ENCODE peak calls at places on chromosomes 16 and 17, in seven cellular contexts. R is IMR-90, P is tibial nerve, A is H1, K is H54, D is body of pancreas, O is HCT116. F is an unnamed sample.

GRCh38 chr16:322476-323143 is 29.9 kb downstream of the AXIN1 start:
- DNase-seq in R (no peak), P (no peak), A (no peak), K (no peak), D (no peak), O (no peak), F (no peak)

GRCh38 chr16:46947900-46948547 is 25.4 kb downstream of the DNAJA2 start:
- DNase-seq in R (peak), P (no peak), A (no peak), K (no peak), D (no peak), O (peak), F (peak)

GRCh38 chr17:27572665-27573064 is 58.3 kb upstream of the LGALS9 start:
- DNase-seq in R (peak), P (no peak), A (no peak), K (no peak), D (no peak), O (no peak), F (peak)

GRCh38 chr17:37744961-37745800 is at the start of gene HNF1B:
- DNase-seq in R (no peak), P (no peak), A (peak), K (no peak), D (peak), O (no peak), F (no peak)

GRCh38 chr17:17768415-17769088 is 68.2 kb downstream of the SREBF1 start:
- DNase-seq in R (no peak), P (no peak), A (no peak), K (no peak), D (no peak), O (no peak), F (no peak)

GRCh38 chr17:17911003-17911613 is 61.1 kb downstream of the TOM1L2 start:
- DNase-seq in R (no peak), P (no peak), A (no peak), K (no peak), D (no peak), O (no peak), F (no peak)

GRCh38 chr17:42574463-42574862 is 3.1 kb downstream of the PSMC3IP start:
- DNase-seq in R (no peak), P (no peak), A (no peak), K (no peak), D (no peak), O (no peak), F (no peak)

GRCh38 chr17:3884188-3884587 is 8.7 kb downstream of the CAMKK1 start:
- DNase-seq in R (no peak), P (no peak), A (no peak), K (no peak), D (no peak), O (no peak), F (no peak)

GRCh38 chr16:57305159-57305811 is 20.8 kb upstream of the PLLP start:
- DNase-seq in R (no peak), P (no peak), A (no peak), K (no peak), D (no peak), O (no peak), F (no peak)

GRCh38 chr16:54197758-54198157 is 88.8 kb downstream of the IRX3 start:
- DNase-seq in R (no peak), P (no peak), A (no peak), K (no peak), D (no peak), O (no peak), F (no peak)

GRCh38 chr16:67198238-67198734 is 645 bp upstream of the ELMO3 start:
- DNase-seq in R (peak), P (no peak), A (peak), K (no peak), D (peak), O (peak), F (no peak)

GRCh38 chr17:15157051-15157450 is 108.1 kb downstream of the PMP22 start:
- DNase-seq in R (peak), P (no peak), A (no peak), K (no peak), D (no peak), O (no peak), F (no peak)

GRCh38 chr17:956905-957304 is 22.7 kb downstream of the NXN start:
- DNase-seq in R (no peak), P (no peak), A (no peak), K (no peak), D (no peak), O (no peak), F (no peak)

GRCh38 chr17:57916925-57917858 is 38.0 kb downstream of the CUEDC1 start:
- DNase-seq in R (no peak), P (no peak), A (no peak), K (no peak), D (no peak), O (peak), F (peak)

GRCh38 chr16:87575027-87575804 is 27.1 kb upstream of the JPH3 start:
- DNase-seq in R (no peak), P (no peak), A (peak), K (no peak), D (no peak), O (no peak), F (no peak)

GRCh38 chr16:58105619-58106018 is 23.6 kb downstream of the CFAP20 start:
- DNase-seq in R (no peak), P (no peak), A (no peak), K (no peak), D (no peak), O (no peak), F (no peak)

GRCh38 chr17:1360975-1361374 is 39.0 kb downstream of the YWHAE start:
- DNase-seq in R (no peak), P (no peak), A (no peak), K (no peak), D (no peak), O (no peak), F (no peak)

GRCh38 chr17:29826045-29826692 is 103.9 kb downstream of the SSH2 start:
- DNase-seq in R (no peak), P (no peak), A (no peak), K (no peak), D (no peak), O (no peak), F (no peak)

GRCh38 chr17:40242774-40243173 is 23.7 kb downstream of the WIPF2 start:
- DNase-seq in R (no peak), P (no peak), A (no peak), K (no peak), D (no peak), O (no peak), F (no peak)

GRCh38 chr16:24035127-24035842 is 199.5 kb downstream of the PRKCB start:
- DNase-seq in R (no peak), P (no peak), A (no peak), K (no peak), D (no peak), O (no peak), F (peak)

GRCh38 chr16:84479716-84480450 is 24.6 kb downstream of the MEAK7 start:
- DNase-seq in R (no peak), P (no peak), A (no peak), K (no peak), D (no peak), O (no peak), F (no peak)

GRCh38 chr17:31381165-31381668 is 10.3 kb upstream of the RAB11FIP4 start:
- DNase-seq in R (no peak), P (no peak), A (no peak), K (no peak), D (no peak), O (no peak), F (no peak)

GRCh38 chr16:47461598-47462266 is 601 bp downstream of the PHKB start:
- DNase-seq in R (peak), P (no peak), A (no peak), K (peak), D (peak), O (peak), F (peak)

GRCh38 chr16:56311208-56312027 is 113.9 kb downstream of the AMFR start:
- DNase-seq in R (no peak), P (no peak), A (no peak), K (no peak), D (no peak), O (no peak), F (no peak)

GRCh38 chr16:81940781-81941560 is 70.3 kb downstream of the SDR42E1 start:
- DNase-seq in R (peak), P (no peak), A (peak), K (peak), D (no peak), O (peak), F (peak)

GRCh38 chr17:82243648-82244412 is 15.0 kb downstream of the SLC16A3 start:
- DNase-seq in R (no peak), P (no peak), A (no peak), K (no peak), D (no peak), O (no peak), F (no peak)

GRCh38 chr17:82246040-82246364 is 17.2 kb downstream of the SLC16A3 start:
- DNase-seq in R (no peak), P (no peak), A (no peak), K (no peak), D (no peak), O (no peak), F (no peak)

GRCh38 chr17:82244413-82245140 is 15.7 kb downstream of the SLC16A3 start:
- DNase-seq in R (no peak), P (no peak), A (no peak), K (no peak), D (no peak), O (no peak), F (peak)

GRCh38 chr17:82246365-82247174 is 17.7 kb downstream of the SLC16A3 start:
- DNase-seq in R (peak), P (no peak), A (no peak), K (peak), D (no peak), O (no peak), F (no peak)

DNA sequence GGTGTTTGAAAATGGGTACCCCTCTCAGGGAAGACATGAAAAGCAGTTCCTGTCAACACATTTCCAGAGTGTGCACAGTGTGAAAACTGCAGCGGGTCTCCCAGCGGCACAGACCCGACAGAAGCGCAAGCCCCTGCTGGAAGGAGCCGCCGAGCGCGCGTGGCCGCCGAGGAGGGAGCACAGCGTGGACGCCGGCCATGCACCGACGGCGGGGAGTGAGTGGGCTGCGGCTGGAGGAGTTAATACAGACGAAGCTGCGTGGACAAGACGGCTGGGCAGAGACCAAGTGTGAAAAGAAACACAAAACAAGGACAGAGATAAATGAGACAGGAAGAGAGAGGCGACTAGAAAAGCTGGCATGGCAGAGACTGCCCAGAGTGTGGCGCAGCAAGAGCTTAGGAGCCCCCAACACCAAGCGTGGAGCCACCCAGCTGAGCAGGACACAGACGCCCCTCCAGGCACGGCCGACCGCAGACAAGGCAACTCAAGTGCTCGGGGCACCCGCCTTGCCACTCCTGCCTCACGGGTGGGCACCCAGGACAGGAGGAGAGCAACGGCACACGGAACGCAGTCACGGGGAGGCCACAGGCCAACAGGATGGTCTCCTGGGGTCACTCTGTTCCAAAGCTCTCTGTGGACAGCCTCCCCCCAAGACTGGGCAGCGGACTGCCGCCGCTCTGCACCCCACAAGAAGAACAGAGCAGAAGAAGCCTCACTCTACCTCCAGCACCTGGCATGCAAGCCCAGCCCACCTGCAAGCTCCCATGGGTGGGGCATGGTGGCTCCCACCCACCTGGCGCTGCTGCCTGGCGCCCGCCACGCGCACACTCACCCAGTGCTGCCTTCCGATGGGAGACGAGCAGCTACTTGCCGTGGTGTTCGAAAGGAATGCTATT is 16.6 kb downstream of the SLC16A3 start:
- DNase-seq in R (no peak), P (no peak), A (no peak), K (no peak), D (no peak), O (no peak), F (no peak)
- TF ChIP-seq POLR2A in R (peak), P (no peak), A (no peak), K (no peak), D (no peak), O (no peak), F (no peak)

GRCh38 chr16:73069581-73070262 is 21.8 kb upstream of the ZFHX3 start:
- DNase-seq in R (no peak), P (no peak), A (no peak), K (no peak), D (no peak), O (no peak), F (no peak)

GRCh38 chr16:73066927-73067670 is 19.2 kb upstream of the ZFHX3 start:
- DNase-seq in R (peak), P (no peak), A (peak), K (no peak), D (no peak), O (no peak), F (no peak)

GRCh38 chr16:73067671-73068545 is 20.0 kb upstream of the ZFHX3 start:
- DNase-seq in R (no peak), P (no peak), A (no peak), K (no peak), D (no peak), O (no peak), F (no peak)

GRCh38 chr16:73066321-73066926 is 18.5 kb upstream of the ZFHX3 start:
- DNase-seq in R (no peak), P (no peak), A (peak), K (no peak), D (no peak), O (no peak), F (no peak)

GRCh38 chr16:73068546-73069401 is 20.8 kb upstream of the ZFHX3 start:
- DNase-seq in R (peak), P (peak), A (no peak), K (no peak), D (peak), O (no peak), F (no peak)
- TF ChIP-seq POLR2A in R (peak), P (peak), A (no peak), K (peak), D (peak), O (no peak), F (no peak)

GRCh38 chr17:80743181-80743771 is 198.6 kb downstream of the RPTOR start:
- DNase-seq in R (no peak), P (no peak), A (no peak), K (no peak), D (no peak), O (no peak), F (no peak)
- TF ChIP-seq POLR2A in R (no peak), P (no peak), A (no peak), K (no peak), D (no peak), O (no peak), F (no peak)

DNA sequence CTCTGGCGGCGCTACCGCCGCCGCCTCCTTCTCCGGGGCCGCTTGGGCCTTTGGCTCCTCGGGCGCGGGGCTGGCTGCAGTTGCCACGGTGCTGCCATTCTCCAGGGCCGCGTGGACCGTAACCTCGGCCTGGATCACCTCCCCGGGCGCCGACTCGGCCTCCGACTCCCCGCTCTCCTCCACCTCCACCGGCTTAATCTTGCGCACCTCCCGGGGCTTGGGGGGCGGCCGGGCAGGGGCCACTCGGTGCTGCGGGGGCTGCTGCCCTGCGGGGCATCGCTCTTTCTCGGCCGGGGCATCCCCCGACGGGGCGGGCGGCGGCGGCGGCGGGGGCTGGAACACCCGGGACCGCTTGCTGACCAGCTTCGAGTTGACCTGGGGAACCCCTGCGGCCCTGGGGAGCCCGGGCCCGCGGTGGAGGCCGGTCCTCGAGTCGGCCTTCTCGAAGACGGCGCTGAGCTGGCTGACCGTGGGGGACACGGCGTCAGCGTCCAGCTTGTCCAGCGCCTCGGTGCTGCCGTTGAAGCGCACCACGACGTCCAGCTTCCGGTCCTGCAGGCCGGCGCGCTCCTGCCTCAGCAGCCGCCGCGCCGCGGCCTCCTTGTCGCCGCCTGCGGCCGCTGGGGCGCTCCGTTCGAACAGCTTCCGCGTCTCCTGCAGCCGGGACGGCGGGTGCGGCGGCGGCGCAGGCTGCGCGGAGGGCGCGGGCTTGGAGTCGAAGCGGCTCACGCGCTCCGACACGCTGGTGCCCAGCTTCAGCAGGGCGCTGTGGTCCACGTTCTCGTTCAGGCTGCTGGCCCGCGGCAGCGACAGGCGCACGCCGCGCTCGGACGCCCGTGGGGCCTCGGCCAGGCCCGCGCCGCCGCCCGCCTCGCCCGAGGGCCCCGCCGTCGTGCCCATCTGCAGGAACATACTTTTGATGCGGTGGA is 788 bp downstream of the PPP1R9B start:
- DNase-seq in R (peak), P (no peak), A (no peak), K (no peak), D (peak), O (no peak), F (peak)
- TF ChIP-seq POLR2A in R (no peak), P (no peak), A (no peak), K (no peak), D (peak), O (peak), F (peak)

F was measured in erythroblast.